ENCODE peak calls at places on chromosomes 13 and 19, in six cellular contexts. A is WERI-Rb-1, M is tibial nerve, Z is esophagus muscularis mucosa, G is Karpas-422, T is Peyer's patch. U is an unnamed sample. For H3K36me3 and H3K27me3, the result is how much of the 10 kb centered on the place peaks cover.

GRCh38 chr19:28374971-28375370 is 838.0 kb downstream of the UQCRFS1 start:
- DNase-seq in G (no peak), A (peak), Z (peak), T (no peak), M (no peak), U (no peak)

GRCh38 chr13:28582225-28582891 is 76.6 kb upstream of the POMP start:
- DNase-seq in M (no peak), T (no peak), Z (no peak), G (no peak), A (no peak), U (no peak)

GRCh38 chr19:5628919-5629481 is 6.1 kb downstream of the SAFB start:
- DNase-seq in A (no peak), Z (no peak), T (no peak), G (no peak), M (no peak), U (no peak)

GRCh38 chr13:31369213-31369612 is 169.4 kb downstream of the B3GLCT start:
- DNase-seq in M (no peak), A (no peak), Z (no peak), G (no peak), T (no peak), U (no peak)

GRCh38 chr19:55116232-55117062 is 990 bp downstream of the PPP1R12C start:
- DNase-seq in Z (peak), M (peak), A (no peak), G (peak), T (peak), U (peak)

GRCh38 chr19:17944301-17944700 is 11.5 kb downstream of the CCDC124 start:
- DNase-seq in A (no peak), M (no peak), Z (no peak), T (no peak), G (no peak), U (no peak)

GRCh38 chr19:289651-290538 is 1.3 kb downstream of the PLPP2 start:
- DNase-seq in Z (no peak), A (no peak), G (no peak), T (peak), M (no peak), U (peak)

GRCh38 chr13:36148436-36148835 is 17.3 kb upstream of the DCLK1 start:
- DNase-seq in M (no peak), Z (no peak), G (no peak), T (no peak), A (no peak), U (no peak)

GRCh38 chr13:71056581-71056980 is 810.4 kb downstream of the DACH1 start:
- DNase-seq in M (no peak), Z (no peak), A (no peak), G (no peak), T (no peak), U (no peak)

GRCh38 chr13:89199138-89199537 is 1528.0 kb downstream of the SLITRK5 start:
- DNase-seq in Z (no peak), T (no peak), G (no peak), M (no peak), A (no peak), U (no peak)

GRCh38 chr13:35927554-35927953 is 203.6 kb downstream of the DCLK1 start:
- DNase-seq in A (no peak), G (no peak), T (no peak), M (peak), Z (no peak), U (no peak)

GRCh38 chr19:11460207-11460606 is 20.6 kb downstream of the ELAVL3 start:
- DNase-seq in T (no peak), Z (no peak), A (no peak), G (no peak), M (no peak), U (peak)

GRCh38 chr19:53076984-53077383 is 26.2 kb downstream of the ZNF160 start:
- DNase-seq in Z (no peak), M (peak), G (peak), T (no peak), A (peak), U (peak)

GRCh38 chr19:39928357-39928725 is 6.1 kb downstream of the FCGBP start:
- DNase-seq in G (peak), T (no peak), M (no peak), Z (no peak), A (no peak), U (no peak)

GRCh38 chr19:3189702-3190469 is 4.2 kb downstream of the NCLN start:
- DNase-seq in M (no peak), A (peak), T (peak), Z (no peak), G (no peak), U (peak)

GRCh38 chr19:15508035-15508710 is at the start of gene CYP4F22:
- DNase-seq in T (no peak), Z (no peak), G (no peak), A (no peak), M (no peak), U (peak)

GRCh38 chr13:26693749-26694463 is 66.7 kb downstream of the GPR12 start:
- DNase-seq in T (no peak), G (no peak), Z (peak), M (no peak), A (peak), U (no peak)

GRCh38 chr19:53927745-53928144 is 18.7 kb downstream of the CACNG7 start:
- DNase-seq in M (no peak), T (no peak), G (peak), Z (no peak), A (no peak), U (peak)

GRCh38 chr19:19010551-19010950 is 22.8 kb downstream of the SUGP2 start:
- DNase-seq in Z (no peak), A (no peak), G (no peak), M (no peak), T (no peak), U (no peak)
- H3K36me3 ChIP-seq in Z (half or more), A (half or more), G (under half), M (under half), T (half or more), U (under half)

GRCh38 chr19:13089857-13090507 is 12.7 kb downstream of the LYL1 start:
- DNase-seq in Z (no peak), A (no peak), T (no peak), G (no peak), M (no peak), U (no peak)
- H3K27me3 ChIP-seq in Z (under half), A (under half), T (under half), G (under half), M (under half), U (under half)

GRCh38 chr13:33541962-33542308 is 256.4 kb upstream of the STARD13 start:
- DNase-seq in M (no peak), A (no peak), Z (no peak), G (no peak), T (no peak), U (no peak)
- H3K4me3 ChIP-seq in M (peak), A (peak), Z (peak), G (peak), T (peak), U (peak)

GRCh38 chr19:14449321-14449720 is 16.2 kb downstream of the PKN1 start:
- DNase-seq in Z (no peak), T (no peak), A (no peak), M (no peak), G (no peak), U (no peak)
- H3K36me3 ChIP-seq in Z (half or more), T (half or more), A (half or more), M (half or more), G (under half), U (under half)

DNA sequence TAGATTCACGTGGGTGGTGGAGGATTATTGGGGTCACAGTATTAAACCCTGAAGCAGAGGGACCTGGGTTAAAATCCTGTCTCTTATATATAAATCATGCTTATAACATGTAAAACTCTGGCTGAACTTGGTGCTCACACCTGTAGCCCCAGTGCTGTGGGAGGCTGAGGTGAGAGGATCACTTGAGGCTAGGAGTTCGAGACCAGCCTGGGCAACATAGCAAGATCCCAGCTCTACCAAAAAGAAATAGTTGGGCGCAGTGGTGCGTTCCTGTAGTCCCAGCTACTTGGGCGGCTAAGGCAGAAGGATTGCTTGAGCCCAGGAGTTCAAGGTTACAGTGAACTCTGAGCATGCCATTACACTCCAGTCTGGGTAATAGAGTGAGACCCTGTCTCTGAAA is 2.4 kb downstream of the ZNF805 start:
- DNase-seq in Z (no peak), M (no peak), A (no peak), G (no peak), T (no peak), U (no peak)
- H3K27me3 ChIP-seq in Z (under half), M (under half), A (under half), G (under half), T (under half), U (under half)

DNA sequence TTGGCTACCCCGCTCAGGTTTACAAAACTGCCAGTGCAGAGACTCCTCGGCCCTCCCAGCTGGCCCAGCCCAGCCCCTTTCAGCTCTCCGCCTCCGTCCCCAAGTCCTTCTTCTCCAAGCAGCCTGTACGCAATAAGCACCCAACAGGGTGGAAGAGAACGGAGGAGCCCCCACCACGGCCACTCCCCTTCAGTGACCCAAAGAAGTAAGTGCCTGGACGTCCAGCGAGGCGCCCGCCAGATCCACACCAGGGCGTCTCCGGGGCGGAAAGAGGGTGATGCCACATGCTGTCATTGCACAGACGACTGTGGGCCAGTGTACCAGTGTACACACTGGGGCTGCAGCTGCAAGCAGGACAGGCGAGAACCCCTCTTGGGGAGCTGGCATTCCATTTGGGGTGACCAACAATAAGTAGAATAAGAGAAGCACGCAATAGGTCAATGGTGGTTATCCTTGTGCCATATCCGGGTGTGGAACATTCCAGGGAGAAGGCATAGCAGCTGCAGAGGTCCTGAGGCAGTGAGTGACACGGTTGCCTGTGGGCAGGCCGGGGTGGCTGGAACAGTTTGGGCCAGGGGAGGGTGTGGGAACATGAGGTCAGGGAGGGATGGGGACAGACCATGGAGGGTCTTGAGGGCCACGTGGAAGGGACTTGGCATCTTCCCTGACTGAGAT is 41.3 kb downstream of the DPF1 start:
- DNase-seq in T (no peak), Z (no peak), M (no peak), A (no peak), G (no peak), U (no peak)
- H3K4me3 ChIP-seq in T (no peak), Z (peak), M (no peak), A (no peak), G (no peak), U (no peak)

DNA sequence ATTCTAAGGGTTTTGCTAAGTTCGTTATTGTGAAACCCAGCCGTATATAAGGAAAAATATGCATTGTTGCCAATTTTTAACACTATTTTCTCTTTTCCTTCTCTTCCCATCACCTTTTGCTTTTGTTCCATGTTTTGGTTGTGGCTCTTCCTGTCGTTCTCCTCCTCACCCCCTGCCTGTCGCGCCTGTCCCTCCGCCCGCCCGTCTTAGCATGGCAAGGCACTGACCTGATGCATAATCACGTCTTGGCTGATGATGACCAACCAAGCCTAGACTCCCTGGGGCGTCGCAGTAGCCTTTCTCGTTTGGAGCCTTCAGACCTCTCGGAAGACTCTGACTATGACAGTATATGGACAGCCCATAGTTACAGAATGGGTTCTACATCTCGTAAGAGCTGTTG is 28.5 kb upstream of the TEX29 start:
- DNase-seq in Z (no peak), M (no peak), A (no peak), G (no peak), T (no peak), U (no peak)
- H3K36me3 ChIP-seq in Z (half or more), M (under half), A (half or more), G (under half), T (half or more), U (under half)

DNA sequence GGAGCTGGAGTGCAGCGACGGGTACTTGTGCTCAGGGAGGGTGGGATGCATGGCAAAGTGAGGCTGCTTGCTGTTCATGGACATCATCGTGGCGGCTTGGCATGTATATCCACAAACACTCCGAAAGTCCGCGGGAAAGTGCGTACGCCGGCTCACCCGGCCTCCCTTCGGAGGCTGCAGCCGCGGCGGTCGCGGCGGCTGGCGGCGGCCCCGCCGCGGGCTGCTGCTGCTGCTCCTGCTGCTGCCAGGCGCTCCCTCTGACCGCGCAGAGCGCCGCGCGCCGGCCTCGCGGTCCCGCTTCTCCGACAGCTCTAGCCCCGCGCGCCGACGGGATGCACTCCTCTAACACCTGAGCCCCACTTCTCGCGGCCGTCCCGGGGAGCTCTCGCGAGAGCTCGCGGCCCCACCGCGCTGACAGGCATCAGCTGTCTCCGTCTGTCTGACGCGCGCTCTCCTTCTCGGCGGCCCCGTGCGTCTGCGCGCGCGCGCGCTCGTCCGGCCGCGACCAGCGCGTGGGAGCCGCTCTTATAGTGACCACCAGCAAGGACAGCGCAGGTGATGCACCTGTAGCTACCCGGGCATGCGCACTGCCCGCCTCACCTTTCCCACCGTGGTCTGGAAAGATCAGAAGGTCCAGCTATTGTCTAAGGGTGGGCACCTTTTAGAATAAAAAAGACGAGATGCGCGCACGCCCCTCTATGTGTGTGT is at the start of gene POU4F1:
- DNase-seq in A (peak), T (peak), Z (no peak), M (no peak), G (no peak), U (peak)
- H3K27me3 ChIP-seq in A (under half), T (under half), Z (half or more), M (half or more), G (under half), U (half or more)

GRCh38 chr19:7550987-7551761 is 15.7 kb downstream of the PNPLA6 start:
- DNase-seq in T (peak), Z (no peak), A (peak), M (no peak), G (peak), U (peak)
- H3K4me3 ChIP-seq in T (no peak), Z (peak), A (no peak), M (no peak), G (no peak), U (peak)